ENCODE peak calls at places on chromosomes 12 and 14, in six cellular contexts. One of them, this sample, is unnamed.

GRCh38 chr12:1760566-1761382 is 59.6 kb upstream of the LRTM2 start:
- DNase-seq in A549: peak; percentile 11
- DNase-seq in HCT116: peak; percentile 68
- DNase-seq in SK-N-SH: no peak
- DNase-seq in endothelial cell of umbilical vein: peak; percentile 46
- DNase-seq in H1: no peak
- DNase-seq in this sample: peak; percentile 24

GRCh38 chr12:116299064-116299463 is 21.6 kb upstream of the MED13L start:
- DNase-seq in A549: no peak
- DNase-seq in HCT116: no peak
- DNase-seq in SK-N-SH: no peak
- DNase-seq in endothelial cell of umbilical vein: no peak
- DNase-seq in H1: no peak
- DNase-seq in this sample: peak; percentile 75

GRCh38 chr12:89328483-89329030 is 23.7 kb downstream of the DUSP6 start:
- DNase-seq in A549: no peak
- DNase-seq in HCT116: no peak
- DNase-seq in SK-N-SH: no peak
- DNase-seq in endothelial cell of umbilical vein: no peak
- DNase-seq in H1: no peak
- DNase-seq in this sample: no peak

GRCh38 chr12:65139389-65139788 is 18.3 kb upstream of the WIF1 start:
- DNase-seq in A549: no peak
- DNase-seq in HCT116: no peak
- DNase-seq in SK-N-SH: no peak
- DNase-seq in endothelial cell of umbilical vein: no peak
- DNase-seq in H1: no peak
- DNase-seq in this sample: peak; percentile 45

GRCh38 chr14:53055003-53055402 is 98.1 kb downstream of the DDHD1 start:
- DNase-seq in A549: peak; percentile 28
- DNase-seq in HCT116: peak; percentile 40
- DNase-seq in SK-N-SH: peak; percentile 45
- DNase-seq in endothelial cell of umbilical vein: peak; percentile 70
- DNase-seq in H1: no peak
- DNase-seq in this sample: peak; percentile 47

GRCh38 chr12:9319842-9320173 is 111.6 kb upstream of the PZP start:
- DNase-seq in A549: no peak
- DNase-seq in HCT116: no peak
- DNase-seq in SK-N-SH: no peak
- DNase-seq in endothelial cell of umbilical vein: no peak
- DNase-seq in H1: no peak
- DNase-seq in this sample: no peak

GRCh38 chr14:77204457-77204796 is 22.8 kb downstream of the TMEM63C start:
- DNase-seq in A549: no peak
- DNase-seq in HCT116: no peak
- DNase-seq in SK-N-SH: no peak
- DNase-seq in endothelial cell of umbilical vein: no peak
- DNase-seq in H1: no peak
- DNase-seq in this sample: no peak

GRCh38 chr12:125169870-125170269 is 104.6 kb downstream of the AACS start:
- DNase-seq in A549: no peak
- DNase-seq in HCT116: no peak
- DNase-seq in SK-N-SH: no peak
- DNase-seq in endothelial cell of umbilical vein: no peak
- DNase-seq in H1: no peak
- DNase-seq in this sample: no peak

GRCh38 chr12:5166976-5167375 is 123.3 kb downstream of the KCNA5 start:
- DNase-seq in A549: no peak
- DNase-seq in HCT116: no peak
- DNase-seq in SK-N-SH: peak; percentile 41
- DNase-seq in endothelial cell of umbilical vein: peak; percentile 4
- DNase-seq in H1: no peak
- DNase-seq in this sample: no peak

GRCh38 chr14:92737619-92738188 is 10.7 kb downstream of the LGMN start:
- DNase-seq in A549: no peak
- DNase-seq in HCT116: no peak
- DNase-seq in SK-N-SH: no peak
- DNase-seq in endothelial cell of umbilical vein: no peak
- DNase-seq in H1: no peak
- DNase-seq in this sample: no peak

GRCh38 chr14:105029402-105029801 is 8.5 kb upstream of the CDCA4 start:
- DNase-seq in A549: no peak
- DNase-seq in HCT116: no peak
- DNase-seq in SK-N-SH: peak; percentile 82
- DNase-seq in endothelial cell of umbilical vein: no peak
- DNase-seq in H1: no peak
- DNase-seq in this sample: no peak

GRCh38 chr14:50875359-50876090 is 3.7 kb downstream of the ABHD12B start:
- DNase-seq in A549: no peak
- DNase-seq in HCT116: no peak
- DNase-seq in SK-N-SH: no peak
- DNase-seq in endothelial cell of umbilical vein: no peak
- DNase-seq in H1: no peak
- DNase-seq in this sample: peak; percentile 79

GRCh38 chr12:77995436-77996167 is 164.9 kb downstream of the NAV3 start:
- DNase-seq in A549: peak; percentile 5
- DNase-seq in HCT116: peak; percentile 60
- DNase-seq in SK-N-SH: no peak
- DNase-seq in endothelial cell of umbilical vein: no peak
- DNase-seq in H1: no peak
- DNase-seq in this sample: no peak

GRCh38 chr14:55416866-55417265 is 5.2 kb upstream of the ATG14 start:
- DNase-seq in A549: no peak
- DNase-seq in HCT116: peak; percentile 53
- DNase-seq in SK-N-SH: no peak
- DNase-seq in endothelial cell of umbilical vein: no peak
- DNase-seq in H1: peak; percentile 58
- DNase-seq in this sample: peak; percentile 54

GRCh38 chr14:26917086-26917485 is 319.3 kb upstream of the NOVA1 start:
- DNase-seq in A549: no peak
- DNase-seq in HCT116: no peak
- DNase-seq in SK-N-SH: peak; percentile 1
- DNase-seq in endothelial cell of umbilical vein: peak; percentile 28
- DNase-seq in H1: no peak
- DNase-seq in this sample: peak; percentile 4

GRCh38 chr14:36751116-36751515 is 89.5 kb downstream of the PAX9 start:
- DNase-seq in A549: no peak
- DNase-seq in HCT116: no peak
- DNase-seq in SK-N-SH: no peak
- DNase-seq in endothelial cell of umbilical vein: no peak
- DNase-seq in H1: no peak
- DNase-seq in this sample: no peak

GRCh38 chr12:73506611-73507010 is 1031.0 kb upstream of the ATXN7L3B start:
- DNase-seq in A549: no peak
- DNase-seq in HCT116: no peak
- DNase-seq in SK-N-SH: no peak
- DNase-seq in endothelial cell of umbilical vein: no peak
- DNase-seq in H1: no peak
- DNase-seq in this sample: no peak

GRCh38 chr14:20578784-20579502 is 8.9 kb downstream of the RNASE11 start:
- DNase-seq in A549: no peak
- DNase-seq in HCT116: no peak
- DNase-seq in SK-N-SH: no peak
- DNase-seq in endothelial cell of umbilical vein: no peak
- DNase-seq in H1: peak; percentile 47
- DNase-seq in this sample: peak; percentile 30

GRCh38 chr14:20580242-20580641 is 7.6 kb downstream of the RNASE11 start:
- DNase-seq in A549: no peak
- DNase-seq in HCT116: no peak
- DNase-seq in SK-N-SH: no peak
- DNase-seq in endothelial cell of umbilical vein: no peak
- DNase-seq in H1: peak; percentile 13
- DNase-seq in this sample: peak; percentile 56

GRCh38 chr14:20583142-20583541 is 4.7 kb downstream of the RNASE11 start:
- DNase-seq in A549: no peak
- DNase-seq in HCT116: no peak
- DNase-seq in SK-N-SH: no peak
- DNase-seq in endothelial cell of umbilical vein: no peak
- DNase-seq in H1: peak; percentile 13
- DNase-seq in this sample: no peak

GRCh38 chr14:20587489-20588154 is at the start of gene RNASE11:
- DNase-seq in A549: no peak
- DNase-seq in HCT116: no peak
- DNase-seq in SK-N-SH: no peak
- DNase-seq in endothelial cell of umbilical vein: no peak
- DNase-seq in H1: peak; percentile 8
- DNase-seq in this sample: no peak

GRCh38 chr14:20583908-20584307 is 3.9 kb downstream of the RNASE11 start:
- DNase-seq in A549: no peak
- DNase-seq in HCT116: no peak
- DNase-seq in SK-N-SH: no peak
- DNase-seq in endothelial cell of umbilical vein: no peak
- DNase-seq in H1: peak; percentile 41
- DNase-seq in this sample: peak; percentile 87
- TF ChIP-seq CTCF in A549: no peak
- TF ChIP-seq CTCF in HCT116: no peak
- TF ChIP-seq CTCF in SK-N-SH: no peak
- TF ChIP-seq CTCF in endothelial cell of umbilical vein: no peak
- TF ChIP-seq CTCF in H1: no peak
- TF ChIP-seq CTCF in this sample: no peak

GRCh38 chr12:87656311-87656710 is 372.9 kb downstream of the C12orf50 start:
- DNase-seq in A549: no peak
- DNase-seq in HCT116: no peak
- DNase-seq in SK-N-SH: no peak
- DNase-seq in endothelial cell of umbilical vein: no peak
- DNase-seq in H1: no peak
- DNase-seq in this sample: no peak

GRCh38 chr12:87661770-87662402 is 367.3 kb downstream of the C12orf50 start:
- DNase-seq in A549: no peak
- DNase-seq in HCT116: no peak
- DNase-seq in SK-N-SH: no peak
- DNase-seq in endothelial cell of umbilical vein: no peak
- DNase-seq in H1: no peak
- DNase-seq in this sample: peak; percentile 6

GRCh38 chr12:87660987-87661769 is 368.0 kb downstream of the C12orf50 start:
- DNase-seq in A549: no peak
- DNase-seq in HCT116: no peak
- DNase-seq in SK-N-SH: no peak
- DNase-seq in endothelial cell of umbilical vein: no peak
- DNase-seq in H1: no peak
- DNase-seq in this sample: no peak
- H3K4me3 ChIP-seq in A549: peak overlapping the region; percentile 42
- H3K4me3 ChIP-seq in HCT116: no peak overlapping the region
- H3K4me3 ChIP-seq in SK-N-SH: no peak overlapping the region
- H3K4me3 ChIP-seq in endothelial cell of umbilical vein: no peak overlapping the region
- H3K4me3 ChIP-seq in H1: no peak overlapping the region
- H3K4me3 ChIP-seq in this sample: no peak overlapping the region

DNA sequence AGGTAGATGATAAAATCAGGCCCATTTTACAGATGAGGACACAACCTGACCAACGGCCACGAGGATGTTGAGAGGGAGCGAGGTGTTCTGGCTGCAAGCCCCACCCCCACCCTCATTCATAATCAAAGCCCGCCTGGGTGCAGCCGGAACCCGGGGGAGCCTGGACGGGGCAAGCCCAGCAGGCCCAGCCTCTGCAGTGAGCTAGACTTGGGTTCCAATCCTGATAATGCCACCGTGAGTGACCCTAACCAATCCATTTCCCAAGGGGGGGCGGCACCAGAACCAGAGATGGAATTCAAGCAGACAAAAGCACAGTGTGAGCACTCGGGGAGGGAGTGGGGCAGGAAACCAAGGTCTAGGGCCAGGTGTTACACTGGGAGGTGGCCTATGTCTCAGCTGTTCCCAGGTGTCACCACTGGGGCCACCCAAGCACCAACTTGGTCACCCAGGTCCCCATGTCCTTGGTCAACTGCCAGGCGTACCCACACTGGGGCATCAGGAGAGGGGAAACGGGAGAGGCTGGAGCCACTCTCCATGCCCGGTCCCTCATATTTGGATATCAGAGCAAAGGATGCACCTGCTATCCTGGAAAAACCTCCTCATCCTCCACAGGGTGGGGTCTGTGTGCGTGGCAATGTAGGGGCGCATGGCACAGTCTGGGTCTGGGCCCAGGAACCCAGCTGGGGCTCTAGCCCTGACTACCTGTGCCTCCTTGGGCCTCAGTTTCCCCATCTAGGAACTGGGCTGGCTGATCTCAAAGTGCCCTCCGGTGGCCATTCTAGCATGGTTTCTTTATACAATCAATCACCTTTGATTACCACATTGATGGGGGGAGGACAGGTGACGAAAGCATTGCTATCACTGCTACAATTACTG is 58.4 kb downstream of the FAM222A start:
- DNase-seq in A549: no peak
- DNase-seq in HCT116: no peak
- DNase-seq in SK-N-SH: peak; percentile 33
- DNase-seq in endothelial cell of umbilical vein: no peak
- DNase-seq in H1: peak; percentile 47
- DNase-seq in this sample: no peak
- TF ChIP-seq MAX in A549: no peak
- TF ChIP-seq MAX in HCT116: no peak
- TF ChIP-seq MAX in SK-N-SH: no peak
- TF ChIP-seq MAX in endothelial cell of umbilical vein: no peak
- TF ChIP-seq MAX in H1: no peak
- TF ChIP-seq MAX in this sample: no peak

GRCh38 chr12:131118366-131118765 is 164.7 kb downstream of the ADGRD1 start:
- DNase-seq in A549: no peak
- DNase-seq in HCT116: no peak
- DNase-seq in SK-N-SH: no peak
- DNase-seq in endothelial cell of umbilical vein: no peak
- DNase-seq in H1: no peak
- DNase-seq in this sample: no peak

GRCh38 chr12:131115766-131116165 is 162.1 kb downstream of the ADGRD1 start:
- DNase-seq in A549: no peak
- DNase-seq in HCT116: no peak
- DNase-seq in SK-N-SH: no peak
- DNase-seq in endothelial cell of umbilical vein: no peak
- DNase-seq in H1: no peak
- DNase-seq in this sample: no peak

GRCh38 chr12:131114942-131115584 is 161.4 kb downstream of the ADGRD1 start:
- DNase-seq in A549: no peak
- DNase-seq in HCT116: no peak
- DNase-seq in SK-N-SH: no peak
- DNase-seq in endothelial cell of umbilical vein: no peak
- DNase-seq in H1: no peak
- DNase-seq in this sample: no peak

GRCh38 chr12:131117438-131118245 is 163.9 kb downstream of the ADGRD1 start:
- DNase-seq in A549: no peak
- DNase-seq in HCT116: no peak
- DNase-seq in SK-N-SH: no peak
- DNase-seq in endothelial cell of umbilical vein: no peak
- DNase-seq in H1: no peak
- DNase-seq in this sample: no peak

DNA sequence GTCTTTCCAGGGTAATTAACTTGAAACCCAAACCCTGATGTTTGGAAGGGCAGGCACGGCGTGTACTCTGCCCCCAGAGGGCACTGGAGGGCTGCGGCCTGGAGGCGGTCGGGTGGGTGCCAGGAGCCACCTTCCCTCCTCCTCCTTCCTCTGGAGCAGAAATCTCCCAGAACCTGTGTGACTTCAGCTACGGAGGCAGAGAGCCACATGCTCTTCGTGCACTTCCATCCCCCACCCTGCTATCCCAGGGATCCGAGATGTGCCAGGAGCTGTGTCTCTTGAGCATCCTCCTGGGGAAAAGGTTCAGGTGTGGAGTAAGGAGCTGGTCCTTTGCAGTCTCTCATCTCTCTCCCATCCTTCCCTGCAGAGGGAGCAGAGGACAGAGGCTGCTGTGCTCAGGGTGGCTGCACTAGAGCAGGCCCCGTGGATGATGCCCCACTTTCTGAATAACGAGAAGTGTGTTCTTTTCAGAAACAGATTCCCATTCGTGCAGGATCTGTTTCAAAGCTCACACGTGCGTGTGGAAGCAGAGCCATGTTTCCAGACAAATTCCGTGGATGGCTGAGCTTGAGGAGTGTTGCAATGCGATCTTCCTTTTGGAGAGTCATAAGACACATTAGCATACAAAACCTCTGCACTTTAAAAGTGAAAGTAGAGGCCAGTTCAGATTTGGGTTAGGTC is 162.9 kb downstream of the ADGRD1 start:
- DNase-seq in A549: peak; percentile 45
- DNase-seq in HCT116: no peak
- DNase-seq in SK-N-SH: peak; percentile 66
- DNase-seq in endothelial cell of umbilical vein: no peak
- DNase-seq in H1: peak; percentile 75
- DNase-seq in this sample: peak; percentile 35
- TF ChIP-seq CTCF in A549: peak; percentile 56
- TF ChIP-seq CTCF in HCT116: peak; percentile 74
- TF ChIP-seq CTCF in SK-N-SH: no peak
- TF ChIP-seq CTCF in endothelial cell of umbilical vein: peak; percentile 4
- TF ChIP-seq CTCF in H1: peak; percentile 91
- TF ChIP-seq CTCF in this sample: peak; percentile 69

This sample was measured in NB4.